ENCODE peak calls at places on chromosomes 13 and 19, in eight cellular contexts. Y is heart right ventricle; T is body of pancreas; O is A549; K is activated CD8-positive, alpha-beta T cell treated with anti-CD3 and anti-CD28 coated beads for 36 hours; B is naive thymus-derived CD8-positive, alpha-beta T cell; G is RWPE2; P is gastroesophageal sphincter. W is an unnamed sample.

GRCh38 chr13:110869805-110870706 is 44.8 kb downstream of the ANKRD10 start:
- ATAC-seq in T (peak), O (peak), K (peak), P (peak), B (no peak), G (peak), Y (peak), W (peak)

GRCh38 chr13:72677431-72677830 is 50.0 kb downstream of the MZT1 start:
- ATAC-seq in P (no peak), G (no peak), O (no peak), T (no peak), B (no peak), K (no peak), Y (no peak), W (no peak)

GRCh38 chr13:36436811-36437210 is 4.5 kb downstream of the CCNA1 start:
- ATAC-seq in G (no peak), Y (no peak), O (no peak), B (no peak), P (no peak), T (no peak), K (no peak), W (no peak)

GRCh38 chr13:81639984-81640582 is 1299.2 kb upstream of the SPRY2 start:
- ATAC-seq in O (no peak), G (no peak), P (no peak), Y (no peak), K (no peak), B (no peak), T (no peak), W (no peak)

GRCh38 chr19:32619051-32619685 is 38.2 kb downstream of the PDCD5 start:
- ATAC-seq in P (no peak), K (no peak), T (no peak), G (no peak), Y (no peak), O (no peak), B (no peak), W (no peak)

GRCh38 chr19:41956621-41957020 is 2.5 kb downstream of the RABAC1 start:
- ATAC-seq in K (no peak), P (no peak), T (no peak), B (no peak), O (no peak), Y (no peak), G (no peak), W (no peak)

GRCh38 chr19:57599377-57599760 is 316 bp upstream of the ZNF530 start:
- ATAC-seq in T (no peak), G (no peak), K (peak), B (peak), O (peak), Y (no peak), P (no peak), W (no peak)

GRCh38 chr19:49971991-49972401 is 11.0 kb upstream of the SIGLEC11 start:
- ATAC-seq in Y (no peak), G (no peak), O (no peak), T (peak), K (no peak), B (no peak), P (no peak), W (no peak)

GRCh38 chr13:95484052-95484451 is 68.5 kb upstream of the CLDN10 start:
- ATAC-seq in K (no peak), O (no peak), P (no peak), B (no peak), G (no peak), T (no peak), Y (no peak), W (no peak)

GRCh38 chr19:2413629-2414028 is 13.8 kb downstream of the TIMM13 start:
- ATAC-seq in K (no peak), B (no peak), O (no peak), G (no peak), T (no peak), P (no peak), Y (no peak), W (no peak)

GRCh38 chr19:38721977-38722773 is 22.1 kb downstream of the CAPN12 start:
- ATAC-seq in K (no peak), G (no peak), O (no peak), T (peak), P (peak), B (no peak), Y (peak), W (no peak)

GRCh38 chr13:46759861-46760260 is 37.1 kb downstream of the ESD start:
- ATAC-seq in P (peak), Y (no peak), G (no peak), T (peak), K (no peak), O (peak), B (no peak), W (no peak)

GRCh38 chr19:40923934-40924391 is 41.9 kb upstream of the CYP2A7 start:
- ATAC-seq in T (peak), Y (no peak), O (no peak), P (no peak), K (no peak), B (no peak), G (no peak), W (no peak)

GRCh38 chr19:33279430-33280350 is 22.6 kb downstream of the CEBPA start:
- ATAC-seq in B (no peak), T (no peak), O (no peak), G (no peak), Y (no peak), P (no peak), K (no peak), W (no peak)

GRCh38 chr13:66296328-66296727 is 933.8 kb downstream of the PCDH9 start:
- ATAC-seq in G (no peak), T (no peak), Y (no peak), O (no peak), K (no peak), B (no peak), P (no peak), W (no peak)

GRCh38 chr13:99293178-99293577 is 14.0 kb downstream of the GPR183 start:
- ATAC-seq in P (no peak), T (no peak), B (no peak), K (no peak), Y (peak), O (no peak), G (no peak), W (no peak)

GRCh38 chr19:41879080-41879479 is 2.0 kb downstream of the CD79A start:
- ATAC-seq in Y (no peak), O (no peak), T (no peak), P (no peak), K (no peak), B (no peak), G (no peak), W (no peak)

GRCh38 chr13:97076898-97077297 is 82.6 kb upstream of the OXGR1 start:
- ATAC-seq in P (peak), B (no peak), T (no peak), Y (no peak), O (no peak), K (no peak), G (no peak), W (no peak)

W was measured in activated T-helper 17 cell treated with anti-CD3 and anti-CD28 coated beads, Interleukin-2, amount 50 U/mL, for 72 hours.